ENCODE peak calls at places on chromosomes 6 and 20, in nine cellular contexts. B is GM23338; Z is lower leg skin; V is activated gamma-delta T cell treated with Interleukin-2 at 50 U/mL for 16 hours; N is GM13977; W is left cardiac atrium; G is activated naive CD4-positive, alpha-beta T cell; L is colonic mucosa; P is stimulated activated CD8-positive, alpha-beta memory T cell treated with anti-CD3 and anti-CD28 coated beads, Interleukin-12 subunit alpha, Interleukin-12 subunit beta, amount 100 ng/mL, for 4 hours. Y is an unnamed sample.

GRCh38 chr20:20713244-20713765 is 861 bp upstream of the RALGAPA2 start:
- DNase-seq in B (no peak), Z (no peak), V (no peak), N (no peak), W (no peak), G (no peak), L (no peak), P (no peak), Y (peak)

GRCh38 chr6:31795616-31796298 is at the start of gene VARS1:
- DNase-seq in B (peak), Z (peak), V (peak), N (peak), W (peak), G (peak), L (peak), P (peak), Y (peak)

GRCh38 chr20:41245086-41245707 is 72.3 kb downstream of the ZHX3 start:
- DNase-seq in B (peak), Z (no peak), V (no peak), N (no peak), W (no peak), G (no peak), L (no peak), P (no peak), Y (peak)

GRCh38 chr6:89347825-89348224 is 4.7 kb downstream of the UBE2J1 start:
- DNase-seq in B (no peak), Z (no peak), V (no peak), N (no peak), W (peak), G (no peak), L (no peak), P (no peak), Y (peak)

GRCh38 chr6:137764464-137764863 is 102.6 kb upstream of the TNFAIP3 start:
- DNase-seq in B (no peak), Z (no peak), V (no peak), N (no peak), W (no peak), G (no peak), L (no peak), P (no peak), Y (peak)

GRCh38 chr20:1324598-1325172 is 4.3 kb downstream of the SDCBP2 start:
- DNase-seq in B (no peak), Z (peak), V (peak), N (no peak), W (peak), G (no peak), L (no peak), P (peak), Y (peak)

GRCh38 chr20:59616306-59616705 is 12.0 kb downstream of the PHACTR3 start:
- DNase-seq in B (no peak), Z (no peak), V (no peak), N (no peak), W (no peak), G (no peak), L (no peak), P (no peak), Y (no peak)

GRCh38 chr6:13710552-13711383 is 867 bp downstream of the RANBP9 start:
- DNase-seq in B (peak), Z (peak), V (peak), N (peak), W (peak), G (no peak), L (peak), P (peak), Y (peak)

GRCh38 chr20:23125159-23125558 is 39.0 kb upstream of the CD93 start:
- DNase-seq in B (no peak), Z (no peak), V (no peak), N (no peak), W (no peak), G (no peak), L (no peak), P (no peak), Y (no peak)

GRCh38 chr20:49753133-49753532 is 39.5 kb upstream of the B4GALT5 start:
- DNase-seq in B (no peak), Z (no peak), V (no peak), N (no peak), W (no peak), G (no peak), L (no peak), P (no peak), Y (no peak)

GRCh38 chr6:17574871-17575560 is 25.1 kb upstream of the FAM8A1 start:
- DNase-seq in B (no peak), Z (no peak), V (no peak), N (no peak), W (no peak), G (no peak), L (no peak), P (no peak), Y (peak)

GRCh38 chr20:51767018-51767866 is 948 bp downstream of the ATP9A start:
- DNase-seq in B (peak), Z (peak), V (peak), N (peak), W (peak), G (no peak), L (peak), P (peak), Y (peak)

GRCh38 chr6:2916354-2916925 is 13.3 kb upstream of the SERPINB9 start:
- DNase-seq in B (no peak), Z (peak), V (no peak), N (no peak), W (no peak), G (no peak), L (no peak), P (no peak), Y (no peak)

GRCh38 chr20:47905628-47906487 is 120.6 kb upstream of the SULF2 start:
- DNase-seq in B (no peak), Z (no peak), V (no peak), N (no peak), W (no peak), G (no peak), L (no peak), P (no peak), Y (no peak)

GRCh38 chr6:113187671-113188070 is 669.5 kb upstream of the MARCKS start:
- DNase-seq in B (no peak), Z (no peak), V (no peak), N (no peak), W (no peak), G (no peak), L (no peak), P (no peak), Y (peak)

GRCh38 chr6:73743556-73743955 is 47.6 kb downstream of the CD109 start:
- DNase-seq in B (no peak), Z (no peak), V (no peak), N (no peak), W (no peak), G (no peak), L (no peak), P (no peak), Y (no peak)

GRCh38 chr20:43840382-43841070 is 74.1 kb upstream of the TOX2 start:
- DNase-seq in B (peak), Z (peak), V (peak), N (peak), W (no peak), G (no peak), L (peak), P (no peak), Y (no peak)

GRCh38 chr6:23633986-23634385 is 492.0 kb upstream of the NRSN1 start:
- DNase-seq in B (no peak), Z (no peak), V (no peak), N (no peak), W (no peak), G (no peak), L (no peak), P (no peak), Y (no peak)

GRCh38 chr20:25498280-25498606 is 87.1 kb downstream of the NINL start:
- DNase-seq in B (no peak), Z (no peak), V (no peak), N (no peak), W (no peak), G (no peak), L (no peak), P (no peak), Y (no peak)

GRCh38 chr20:38842558-38842981 is 37.1 kb downstream of the PPP1R16B start:
- DNase-seq in B (peak), Z (no peak), V (no peak), N (peak), W (no peak), G (peak), L (no peak), P (peak), Y (no peak)

GRCh38 chr20:18738055-18738454 is 75.5 kb upstream of the SCP2D1 start:
- DNase-seq in B (no peak), Z (no peak), V (peak), N (no peak), W (no peak), G (no peak), L (peak), P (no peak), Y (peak)

GRCh38 chr6:736657-737446 is 43.9 kb upstream of the EXOC2 start:
- DNase-seq in B (no peak), Z (no peak), V (no peak), N (no peak), W (no peak), G (no peak), L (no peak), P (no peak), Y (no peak)

GRCh38 chr6:55916188-55916587 is 40.8 kb upstream of the BMP5 start:
- DNase-seq in B (no peak), Z (no peak), V (no peak), N (no peak), W (no peak), G (no peak), L (no peak), P (no peak), Y (peak)

GRCh38 chr6:27617700-27618689 is 145.1 kb upstream of the ZNF184 start:
- DNase-seq in B (peak), Z (no peak), V (no peak), N (peak), W (no peak), G (no peak), L (no peak), P (no peak), Y (peak)

GRCh38 chr6:3929281-3929798 is 80.2 kb downstream of the FAM50B start:
- DNase-seq in B (no peak), Z (no peak), V (no peak), N (no peak), W (peak), G (no peak), L (no peak), P (no peak), Y (peak)

GRCh38 chr6:154874684-154875594 is 120.2 kb upstream of the TIAM2 start:
- DNase-seq in B (peak), Z (no peak), V (no peak), N (no peak), W (no peak), G (no peak), L (no peak), P (no peak), Y (peak)

GRCh38 chr6:81241717-81242116 is 510.8 kb downstream of the TENT5A start:
- DNase-seq in B (peak), Z (no peak), V (no peak), N (no peak), W (no peak), G (no peak), L (no peak), P (no peak), Y (peak)

GRCh38 chr6:49155321-49155720 is 307.7 kb downstream of the MMUT start:
- DNase-seq in B (no peak), Z (no peak), V (no peak), N (no peak), W (no peak), G (no peak), L (no peak), P (no peak), Y (no peak)

GRCh38 chr6:33771342-33772113 is 17.4 kb downstream of the LEMD2 start:
- DNase-seq in B (peak), Z (peak), V (peak), N (peak), W (peak), G (peak), L (peak), P (peak), Y (peak)

GRCh38 chr6:163943647-163944395 is 529.3 kb downstream of the QKI start:
- DNase-seq in B (peak), Z (peak), V (no peak), N (no peak), W (no peak), G (no peak), L (no peak), P (no peak), Y (no peak)

GRCh38 chr20:34797012-34797720 is 28.3 kb downstream of the NCOA6 start:
- DNase-seq in B (no peak), Z (no peak), V (no peak), N (no peak), W (no peak), G (no peak), L (no peak), P (no peak), Y (no peak)

GRCh38 chr6:111564482-111564945 is 41.2 kb downstream of the TRAF3IP2 start:
- DNase-seq in B (no peak), Z (no peak), V (no peak), N (no peak), W (peak), G (no peak), L (no peak), P (no peak), Y (peak)

GRCh38 chr20:9506964-9507369 is 7.4 kb upstream of the LAMP5 start:
- DNase-seq in B (peak), Z (no peak), V (no peak), N (no peak), W (no peak), G (no peak), L (no peak), P (no peak), Y (no peak)